ENCODE peak calls at places on chromosome 19, in five cellular contexts. T is fibroblast of mammary gland, B is Caco-2, R is body of pancreas, N is fibroblast of lung. J is an unnamed sample.
A peak's percentile ranks its signal among the peaks of the same experiment; 100 is the strongest.

GRCh38 chr19:29867984-29868383 is 56.2 kb downstream of the CCNE1 start:
- DNase-seq in T (no peak), R (no peak), B (no peak), N (no peak), J (no peak)

GRCh38 chr19:4038661-4039096 is 28.0 kb downstream of the ZBTB7A start:
- DNase-seq in R (no peak), N (no peak), B (no peak), T (no peak), J (no peak)

GRCh38 chr19:50501568-50502475 is 9.2 kb downstream of the JOSD2 start:
- DNase-seq in T (no peak), B (no peak), N (no peak), R (no peak), J (no peak)

GRCh38 chr19:2469102-2469914 is 6.6 kb upstream of the GADD45B start:
- DNase-seq in R (no peak), B (no peak), T (peak; percentile 96), N (peak; percentile 58), J (no peak)

GRCh38 chr19:33340991-33341390 is 32.5 kb upstream of the CEBPG start:
- DNase-seq in B (no peak), T (no peak), N (no peak), R (no peak), J (no peak)

GRCh38 chr19:33601583-33601982 is 20.2 kb upstream of the CHST8 start:
- DNase-seq in R (no peak), N (no peak), B (no peak), T (no peak), J (no peak)

GRCh38 chr19:29538651-29539050 is 12.9 kb downstream of the VSTM2B start:
- DNase-seq in T (no peak), R (no peak), B (no peak), N (no peak), J (no peak)

GRCh38 chr19:43765109-43765876 is 10.5 kb upstream of the SMG9 start:
- DNase-seq in N (peak; percentile 87), B (peak; percentile 30), R (no peak), T (peak; percentile 97), J (no peak)

GRCh38 chr19:16897572-16898056 is 8.8 kb downstream of the F2RL3 start:
- DNase-seq in T (peak; percentile 16), B (no peak), N (no peak), R (no peak), J (no peak)

GRCh38 chr19:35528218-35529038 is at the start of gene SBSN:
- DNase-seq in B (no peak), N (peak; percentile 46), R (no peak), T (peak; percentile 93), J (no peak)

GRCh38 chr19:7973883-7974282 is 30.4 kb upstream of the TIMM44 start:
- DNase-seq in T (no peak), B (no peak), R (no peak), N (no peak), J (no peak)

GRCh38 chr19:12913871-12914690 is 5.0 kb downstream of the SYCE2 start:
- DNase-seq in R (no peak), N (peak; percentile 37), T (peak; percentile 48), B (no peak), J (no peak)

DNA sequence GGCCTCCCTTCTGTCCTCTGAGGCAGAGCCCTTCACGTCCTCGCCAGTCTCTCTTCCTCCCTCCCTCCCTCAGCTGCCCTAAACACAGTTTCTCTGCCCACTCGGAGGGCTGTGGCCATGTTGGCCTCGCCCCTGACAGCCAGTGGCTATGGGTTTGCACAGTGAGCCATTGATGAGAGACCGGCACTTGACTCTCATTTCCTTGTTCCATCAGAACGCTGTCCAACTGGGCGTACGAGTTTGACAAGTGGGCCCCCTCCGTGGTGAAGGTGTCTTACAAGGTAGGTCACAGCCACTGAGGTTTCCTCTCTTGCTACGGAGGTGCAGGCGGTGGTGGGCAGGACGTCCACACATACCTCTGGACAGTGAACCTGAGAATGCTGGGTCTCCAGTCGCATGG is 57.9 kb downstream of the SMARCA4 start:
- DNase-seq in B (no peak), T (no peak), N (no peak), R (no peak), J (no peak)
- TF ChIP-seq CTCF in B (no peak), T (no peak), N (no peak), R (no peak), J (no peak)

DNA sequence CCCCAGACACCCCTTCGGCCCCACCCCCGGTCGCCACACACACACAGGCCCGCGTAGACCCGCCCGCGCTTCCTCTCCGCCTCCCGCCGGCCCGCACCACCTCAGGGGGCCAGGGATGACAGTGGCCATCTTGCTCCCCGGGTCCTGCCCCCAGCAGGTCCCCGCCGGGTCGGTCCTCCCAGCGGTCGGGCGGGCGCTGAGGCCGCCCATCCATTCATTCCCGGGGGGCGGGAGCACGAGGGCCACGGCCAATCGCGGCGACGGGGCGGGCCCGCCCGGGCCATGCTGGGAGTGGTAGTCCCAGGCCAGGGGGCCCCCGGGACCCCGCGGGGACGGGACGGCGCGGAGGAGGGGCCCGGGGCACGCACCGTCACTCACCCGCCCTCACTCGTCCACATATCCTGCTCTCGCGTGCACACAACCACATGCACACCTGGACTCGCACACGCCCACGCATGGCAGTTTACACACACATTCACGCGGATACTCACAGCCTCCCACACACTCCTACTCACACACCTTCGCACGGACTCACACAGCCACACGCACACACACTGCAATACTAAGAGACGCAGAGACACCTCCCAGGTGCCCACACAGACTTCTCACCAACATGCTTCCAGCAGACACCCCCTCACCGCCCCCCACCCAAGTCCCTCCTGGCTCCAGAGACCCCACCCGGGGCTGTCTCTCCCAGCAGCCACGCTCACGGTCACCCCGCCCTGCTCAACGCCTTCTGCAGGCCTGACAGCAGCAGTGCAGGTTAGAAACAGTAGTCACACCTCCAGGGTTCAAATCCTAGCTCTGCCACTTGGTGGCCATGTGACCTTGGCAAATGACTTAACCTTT is at the start of gene DPF1:
- DNase-seq in B (peak; percentile 97), N (peak; percentile 52), T (peak; percentile 55), R (no peak), J (no peak)
- H3K4me3 ChIP-seq in B (peak within 1 kb of the TSS; percentile 47), N (peak within 1 kb of the TSS; percentile 67), T (peak within 1 kb of the TSS; percentile 58), R (peak within 1 kb of the TSS; percentile 19), J (peak within 1 kb of the TSS; percentile 53)

DNA sequence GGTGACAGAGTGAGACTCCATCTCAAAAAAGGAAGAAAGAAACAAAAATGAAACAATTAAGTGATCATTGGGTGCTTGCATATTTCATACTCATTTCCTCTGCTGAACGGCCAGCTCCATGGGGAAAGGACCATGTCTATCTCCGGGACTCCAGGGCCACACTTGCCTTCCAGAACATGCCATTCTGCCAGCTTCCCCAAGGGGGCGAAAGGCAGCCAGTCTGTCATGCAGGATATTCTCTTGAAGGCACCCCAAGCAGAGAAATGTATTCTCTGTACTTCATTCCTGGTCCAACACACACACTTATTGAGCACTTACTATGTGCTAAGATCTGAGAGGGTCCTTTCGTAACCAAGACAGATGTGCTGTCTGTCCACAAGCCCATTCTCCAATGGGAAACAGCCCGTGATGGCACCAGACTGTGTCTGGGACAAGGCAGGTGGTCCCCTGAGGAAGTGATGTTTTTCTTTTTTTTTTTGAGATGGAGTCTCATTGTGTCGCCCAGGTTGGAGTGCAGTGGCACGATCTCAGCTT is 10.2 kb upstream of the CARM1 start:
- DNase-seq in N (no peak), R (peak; percentile 34), T (no peak), B (peak; percentile 52), J (no peak)
- TF ChIP-seq CTCF in N (peak; percentile 53), R (peak; percentile 32), T (peak; percentile 59), B (peak; percentile 26), J (peak; percentile 15)

GRCh38 chr19:49128545-49129237 is 9.3 kb downstream of the PPFIA3 start:
- DNase-seq in R (no peak), N (no peak), B (no peak), T (no peak), J (no peak)
- H3K4me3 ChIP-seq in R (no peak overlapping the region), N (no peak overlapping the region), B (peak overlapping the region; percentile 46), T (peak overlapping the region; percentile 51), J (peak overlapping the region; percentile 54)

DNA sequence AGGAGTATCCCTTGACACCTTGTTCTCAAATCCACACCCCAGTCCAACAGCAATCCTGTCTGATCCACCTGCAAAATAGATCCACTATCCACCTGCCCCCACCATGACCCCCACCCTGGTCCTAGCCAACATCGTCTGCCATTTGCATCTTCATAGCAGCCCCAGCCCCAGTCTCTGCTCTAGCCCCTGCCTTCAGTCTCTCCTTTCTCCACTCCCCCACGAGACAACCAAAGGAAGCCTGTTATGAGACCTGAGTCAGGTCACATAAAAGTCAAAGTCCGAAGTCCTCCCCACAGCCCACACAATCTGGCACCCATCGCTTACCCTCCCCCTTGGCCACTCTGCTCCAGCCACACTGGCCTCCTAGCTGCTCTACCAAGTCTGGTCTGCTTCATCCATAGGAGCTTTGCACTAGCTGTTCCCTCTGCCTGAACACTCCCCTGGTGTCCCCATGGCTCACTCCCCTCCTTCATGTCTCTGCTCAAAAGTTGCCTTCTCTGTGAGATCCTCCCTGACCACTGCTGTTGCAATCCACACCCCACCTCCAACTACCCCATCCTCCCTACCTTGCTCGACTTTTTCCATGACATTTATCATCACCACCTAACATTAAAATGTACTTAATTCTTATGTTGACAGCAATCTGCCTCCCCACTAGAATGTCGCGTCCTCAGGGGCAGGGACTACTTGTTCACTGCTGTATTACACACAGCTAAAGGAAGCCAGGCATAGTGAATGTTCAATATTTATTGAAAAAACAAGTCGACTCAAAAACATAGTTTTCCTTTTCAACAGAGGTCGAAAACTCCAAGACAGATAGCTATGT is 1.2 kb upstream of the PLEKHG2 start:
- DNase-seq in T (peak; percentile 80), N (peak; percentile 76), B (peak; percentile 67), R (peak; percentile 71), J (no peak)
- TF ChIP-seq CTCF in T (no peak), N (no peak), B (no peak), R (no peak), J (no peak)

DNA sequence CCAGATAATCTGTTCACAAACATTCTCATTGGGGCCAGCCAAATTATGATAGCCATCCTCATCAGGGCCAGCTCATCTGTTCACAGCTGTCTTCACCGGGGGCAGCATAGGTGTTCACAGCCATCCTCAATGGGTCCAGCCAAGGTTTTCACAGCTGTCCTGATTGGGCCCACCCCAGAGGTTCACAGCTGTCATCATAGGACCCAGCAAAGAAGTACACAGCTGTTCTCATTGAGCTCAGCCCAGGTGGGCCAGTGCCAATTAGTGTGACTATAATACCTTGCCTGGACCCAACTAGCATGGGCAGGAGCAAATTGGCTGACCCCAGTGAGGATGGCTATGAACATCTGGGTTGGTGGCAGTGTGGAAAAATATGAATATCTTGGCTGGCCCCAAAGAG is 1166.0 kb downstream of the UQCRFS1 start:
- DNase-seq in N (no peak), R (no peak), T (no peak), B (no peak), J (no peak)
- H3K4me3 ChIP-seq in N (no peak overlapping the region), R (no peak overlapping the region), T (no peak overlapping the region), B (no peak overlapping the region), J (no peak overlapping the region)

GRCh38 chr19:41025871-41026270 is 34.8 kb downstream of the CYP2B6 start:
- DNase-seq in R (no peak), B (no peak), N (no peak), T (no peak), J (no peak)

GRCh38 chr19:41027273-41027967 is 36.3 kb downstream of the CYP2B6 start:
- DNase-seq in R (no peak), B (no peak), T (no peak), N (no peak), J (no peak)

GRCh38 chr19:41031926-41032325 is 40.8 kb downstream of the CYP2B6 start:
- DNase-seq in N (no peak), R (no peak), T (no peak), B (peak; percentile 60), J (no peak)

GRCh38 chr19:41029524-41030432 is 38.7 kb downstream of the CYP2B6 start:
- DNase-seq in N (no peak), T (no peak), B (no peak), R (no peak), J (no peak)

GRCh38 chr19:41030651-41031050 is 39.6 kb downstream of the CYP2B6 start:
- DNase-seq in R (no peak), T (no peak), B (no peak), N (no peak), J (no peak)
- TF ChIP-seq CTCF in R (no peak), T (no peak), B (no peak), N (no peak), J (no peak)